ENCODE peak calls at places on chromosomes 13 and 19, in six cellular contexts. M, A, V, U, K and Z are unnamed samples.

GRCh38 chr19:3336680-3337523 is 29.5 kb upstream of the NFIC start:
- DNase-seq in U (no peak), A (no peak), V (no peak), M (peak), K (no peak), Z (peak)

GRCh38 chr13:43528992-43529391 is 257.8 kb downstream of the ENOX1 start:
- DNase-seq in M (no peak), V (no peak), K (no peak), U (peak), A (no peak), Z (peak)

GRCh38 chr13:113758651-113759524 is at the start of gene TMEM255B:
- DNase-seq in U (peak), K (peak), M (peak), A (peak), V (no peak), Z (peak)

GRCh38 chr13:32246468-32246867 is 68.7 kb downstream of the ZAR1L start:
- DNase-seq in A (peak), M (peak), U (peak), K (peak), V (peak), Z (peak)

GRCh38 chr19:54489341-54489740 is 13.3 kb upstream of the LAIR2 start:
- DNase-seq in M (no peak), A (no peak), K (no peak), U (peak), V (no peak), Z (no peak)

GRCh38 chr19:3162418-3163229 is 15.9 kb upstream of the S1PR4 start:
- DNase-seq in K (no peak), U (peak), M (no peak), A (no peak), V (no peak), Z (peak)

GRCh38 chr13:20165417-20166257 is 4.8 kb upstream of the GJA3 start:
- DNase-seq in U (no peak), K (no peak), V (no peak), M (peak), A (no peak), Z (no peak)

GRCh38 chr13:50379584-50379983 is 364.3 kb downstream of the KCNRG start:
- DNase-seq in A (no peak), U (no peak), K (no peak), V (no peak), M (no peak), Z (no peak)

GRCh38 chr13:50126378-50127016 is 111.3 kb downstream of the KCNRG start:
- DNase-seq in K (peak), M (peak), U (no peak), A (peak), V (no peak), Z (peak)

GRCh38 chr13:88014527-88014926 is 343.4 kb downstream of the SLITRK5 start:
- DNase-seq in U (no peak), K (no peak), A (no peak), M (no peak), V (no peak), Z (no peak)

GRCh38 chr13:40585911-40586471 is 80.5 kb downstream of the FOXO1 start:
- DNase-seq in K (no peak), M (no peak), A (no peak), U (peak), V (no peak), Z (no peak)

GRCh38 chr13:110942248-110942981 is 27.5 kb upstream of the ANKRD10 start:
- DNase-seq in M (peak), V (no peak), K (no peak), A (no peak), U (peak), Z (peak)

GRCh38 chr13:67048084-67048792 is 181.9 kb downstream of the PCDH9 start:
- DNase-seq in V (no peak), U (no peak), A (no peak), M (peak), K (no peak), Z (peak)

GRCh38 chr13:56134524-56134923 is 1006.2 kb upstream of the PRR20A start:
- DNase-seq in U (no peak), M (no peak), K (no peak), V (no peak), A (no peak), Z (no peak)

GRCh38 chr13:27372896-27373295 is 51.5 kb upstream of the GTF3A start:
- DNase-seq in U (no peak), M (peak), A (no peak), V (no peak), K (no peak), Z (peak)

GRCh38 chr13:95181586-95181985 is 119.7 kb downstream of the ABCC4 start:
- DNase-seq in M (no peak), U (no peak), K (no peak), V (no peak), A (no peak), Z (peak)

GRCh38 chr19:43532571-43532961 is 422 bp upstream of the ZNF575 start:
- DNase-seq in M (no peak), K (peak), V (no peak), U (no peak), A (no peak), Z (no peak)

GRCh38 chr13:113898391-113898790 is 34.5 kb upstream of the GAS6 start:
- DNase-seq in A (no peak), M (no peak), U (no peak), V (no peak), K (no peak), Z (no peak)

GRCh38 chr13:33022986-33023385 is 6.8 kb downstream of the KL start:
- DNase-seq in A (no peak), M (no peak), U (no peak), V (no peak), K (no peak), Z (no peak)

GRCh38 chr19:38729653-38730469 is 14.4 kb downstream of the CAPN12 start:
- DNase-seq in K (peak), U (peak), V (peak), A (peak), M (peak), Z (peak)

GRCh38 chr19:51777570-51778460 is 16.8 kb downstream of the FPR2 start:
- DNase-seq in U (peak), K (peak), M (peak), V (peak), A (peak), Z (peak)

GRCh38 chr19:57103573-57104277 is 16.1 kb upstream of the USP29 start:
- DNase-seq in V (no peak), A (peak), K (peak), U (peak), M (peak), Z (peak)

GRCh38 chr13:42218576-42218975 is 53.4 kb upstream of the AKAP11 start:
- DNase-seq in A (no peak), V (no peak), K (no peak), U (no peak), M (no peak), Z (no peak)

GRCh38 chr13:78100481-78100880 is 181.8 kb upstream of the EDNRB start:
- DNase-seq in A (no peak), U (no peak), M (no peak), V (no peak), K (no peak), Z (no peak)

GRCh38 chr13:78098249-78098648 is 179.6 kb upstream of the EDNRB start:
- DNase-seq in U (no peak), A (no peak), M (no peak), V (no peak), K (no peak), Z (no peak)

GRCh38 chr13:78102121-78102677 is 183.6 kb upstream of the EDNRB start:
- DNase-seq in A (no peak), K (no peak), V (no peak), U (peak), M (peak), Z (peak)
- H2AFZ ChIP-seq in A (peak), K (no peak), V (no peak), U (no peak), M (peak), Z (no peak)

GRCh38 chr19:48740705-48741030 is 258 bp upstream of the RASIP1 start:
- DNase-seq in M (no peak), K (no peak), V (no peak), U (no peak), A (no peak), Z (no peak)
- H3K27ac ChIP-seq in M (no peak), K (no peak), V (no peak), U (no peak), A (no peak), Z (no peak)

DNA sequence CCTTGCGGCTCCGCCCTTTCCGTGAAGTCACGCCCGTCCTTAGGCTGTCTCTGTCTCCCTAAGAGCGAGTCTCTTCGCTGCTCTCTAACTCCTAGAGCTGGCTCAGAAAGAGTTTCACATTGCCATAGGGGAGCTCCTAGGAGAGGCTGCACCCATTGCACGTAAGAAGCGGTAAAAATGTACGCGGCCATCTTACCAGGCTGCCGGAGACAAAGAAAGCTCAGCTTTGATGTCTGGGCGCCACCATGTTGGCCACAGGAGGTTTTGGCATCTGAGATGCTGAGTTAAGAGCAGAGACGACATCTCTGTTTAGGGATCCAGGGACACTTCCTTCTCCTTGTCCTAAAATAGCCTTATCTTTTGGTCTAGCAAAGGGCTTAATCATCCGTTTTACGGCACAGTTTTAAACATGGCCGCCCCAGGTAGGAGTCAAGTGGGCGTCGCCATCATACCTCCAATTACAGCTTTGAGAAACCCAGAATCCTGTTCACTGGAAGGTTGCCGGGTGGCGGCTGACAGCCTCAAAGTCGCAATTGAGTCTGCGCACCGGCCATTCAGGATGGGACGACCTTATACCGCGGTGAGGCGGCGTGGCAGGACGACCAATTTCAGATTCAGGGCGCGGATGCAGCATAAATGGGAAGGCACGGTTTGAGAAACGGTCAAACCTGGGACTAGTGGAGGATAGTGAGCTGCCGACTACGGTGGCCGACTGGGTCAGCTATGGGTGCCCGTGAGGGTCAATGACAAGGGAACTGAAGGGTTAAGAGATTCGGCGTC is at the start of gene ZNF793:
- DNase-seq in K (peak), A (peak), U (peak), V (peak), M (peak), Z (peak)
- H2BK5ac ChIP-seq in K (peak), A (peak), U (peak), V (peak), M (peak), Z (no peak)

GRCh38 chr19:7099597-7099921 is 30.1 kb downstream of the ZNF557 start:
- DNase-seq in M (no peak), U (no peak), V (peak), A (no peak), K (no peak), Z (no peak)
- H2AFZ ChIP-seq in M (peak), U (peak), V (no peak), A (peak), K (no peak), Z (peak)

DNA sequence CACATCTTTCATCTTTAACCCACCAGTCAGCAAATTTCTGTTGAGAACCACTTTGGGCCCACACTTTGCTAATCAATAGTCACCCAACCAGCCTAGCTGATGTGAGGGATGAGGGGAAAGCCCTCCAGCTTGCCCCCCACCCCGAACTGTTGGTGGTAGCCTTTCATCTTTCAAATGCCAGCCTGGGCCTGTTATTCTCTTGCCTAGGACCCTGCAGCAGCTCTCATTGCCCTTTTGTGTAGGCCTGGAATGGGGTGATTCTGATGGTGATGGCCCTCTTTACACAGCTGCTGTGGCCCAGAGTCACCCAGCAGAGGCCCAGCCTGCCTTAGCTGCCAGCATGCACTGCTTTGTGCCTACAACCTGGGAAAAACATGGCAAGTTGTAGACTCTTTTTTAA is 294.5 kb downstream of the SLC7A1 start:
- DNase-seq in A (no peak), U (no peak), M (no peak), K (peak), V (peak), Z (no peak)
- H3K27ac ChIP-seq in A (no peak), U (no peak), M (no peak), K (no peak), V (no peak), Z (no peak)

GRCh38 chr19:49119411-49120324 is at the start of gene PPFIA3:
- DNase-seq in M (peak), A (peak), K (peak), V (no peak), U (peak), Z (peak)

GRCh38 chr19:49117677-49118564 is 1.0 kb downstream of the C19orf73 start:
- DNase-seq in K (no peak), V (no peak), A (no peak), U (no peak), M (no peak), Z (no peak)

GRCh38 chr19:49120325-49120683 is 960 bp downstream of the PPFIA3 start:
- DNase-seq in V (no peak), U (no peak), A (no peak), M (no peak), K (no peak), Z (no peak)

GRCh38 chr19:49120868-49121267 is 1.5 kb downstream of the PPFIA3 start:
- DNase-seq in M (no peak), A (no peak), K (no peak), U (no peak), V (no peak), Z (no peak)

DNA sequence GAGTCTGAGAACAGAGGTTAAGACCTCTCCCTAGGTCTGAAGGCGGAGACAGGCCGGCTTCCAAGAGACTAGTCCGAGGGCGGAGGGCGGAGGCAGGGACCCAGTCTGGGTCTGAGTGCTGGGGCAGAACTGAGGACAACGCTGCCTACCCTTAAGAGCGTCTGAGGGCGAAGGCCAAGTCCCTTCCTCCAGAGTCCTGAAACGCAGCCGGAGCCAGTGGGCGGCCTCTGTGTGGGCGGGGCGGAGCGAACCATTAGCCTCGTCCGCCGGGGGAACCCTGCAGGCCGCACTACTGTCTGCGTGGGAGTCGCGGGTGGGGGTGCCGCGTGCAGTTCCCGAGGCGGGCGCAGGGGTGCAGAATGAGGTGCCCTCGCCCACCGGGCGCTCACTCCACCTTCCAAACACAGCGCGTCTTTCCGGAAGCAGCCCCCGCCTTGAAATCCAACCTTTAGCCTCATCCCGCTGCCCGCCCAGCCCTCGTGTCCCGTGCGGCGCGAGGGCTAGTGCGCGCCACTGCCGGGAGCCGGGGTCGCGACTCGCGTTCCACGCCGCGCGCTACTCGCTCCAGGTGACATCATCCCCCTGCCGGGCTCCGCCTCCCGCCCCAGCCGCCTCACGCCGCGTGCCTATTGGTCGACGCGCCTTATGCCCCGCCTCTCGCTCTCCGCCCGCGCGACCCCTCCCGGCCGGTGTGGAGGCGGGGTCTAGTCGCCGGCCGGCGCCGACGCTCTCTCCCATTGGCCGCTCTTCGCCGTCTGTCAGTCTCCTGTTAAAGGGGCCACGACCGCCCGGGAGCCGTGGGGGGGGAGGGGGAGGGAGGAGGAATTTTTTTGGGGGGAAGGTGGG is at the start of gene C19orf73:
- DNase-seq in K (peak), A (peak), U (peak), M (peak), V (no peak), Z (peak)
- H2BK5ac ChIP-seq in K (no peak), A (peak), U (peak), M (peak), V (peak), Z (peak)

GRCh38 chr19:47019431-47020041 is at the start of gene NPAS1:
- DNase-seq in A (no peak), V (no peak), U (peak), M (no peak), K (peak), Z (no peak)
- H2AFZ ChIP-seq in A (peak), V (peak), U (peak), M (peak), K (no peak), Z (no peak)

DNA sequence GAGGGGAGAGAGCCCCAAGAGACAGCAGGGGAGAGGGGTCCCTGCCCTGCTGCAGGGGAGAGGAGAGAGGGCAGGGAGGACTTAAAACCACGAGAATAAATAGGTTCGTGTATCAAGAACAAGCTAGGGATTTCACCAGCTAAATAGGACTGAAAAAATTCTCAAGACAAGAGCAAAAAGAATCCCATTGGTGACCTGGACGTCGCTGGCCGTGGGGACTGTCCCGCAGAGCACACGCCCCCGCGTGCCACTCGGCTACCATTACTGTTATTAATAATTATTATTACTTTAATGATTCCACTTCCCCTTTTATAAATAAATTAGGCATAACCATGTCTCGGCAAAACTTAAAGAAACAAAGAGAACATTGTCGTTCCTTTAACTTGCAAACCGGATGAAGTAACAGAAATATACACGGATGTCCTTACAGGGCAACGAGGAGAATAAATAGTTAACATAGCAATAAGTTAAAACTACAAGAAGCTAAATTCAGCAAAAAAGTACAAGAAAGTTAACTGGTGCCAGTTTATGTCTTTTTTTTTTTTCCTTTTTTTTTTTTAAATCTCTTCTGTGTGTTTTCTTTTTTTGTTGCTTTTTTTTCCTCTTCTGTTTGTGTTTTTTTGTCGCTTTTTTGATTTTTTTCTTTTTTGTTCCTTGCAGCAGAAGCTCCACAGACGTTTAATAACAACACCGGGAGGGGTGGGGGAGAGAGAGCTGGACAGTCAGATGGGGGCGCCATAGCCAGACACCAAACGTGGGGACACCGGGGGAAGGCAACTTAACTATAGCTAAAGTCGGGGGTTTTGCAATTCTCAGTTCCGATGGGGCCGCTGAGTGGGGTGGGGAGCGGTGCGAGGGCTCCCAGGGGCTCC is 16.7 kb downstream of the PRKCSH start:
- DNase-seq in V (no peak), M (no peak), K (peak), U (no peak), A (no peak), Z (no peak)
- H3K27ac ChIP-seq in V (no peak), M (no peak), K (no peak), U (no peak), A (peak), Z (no peak)

DNA sequence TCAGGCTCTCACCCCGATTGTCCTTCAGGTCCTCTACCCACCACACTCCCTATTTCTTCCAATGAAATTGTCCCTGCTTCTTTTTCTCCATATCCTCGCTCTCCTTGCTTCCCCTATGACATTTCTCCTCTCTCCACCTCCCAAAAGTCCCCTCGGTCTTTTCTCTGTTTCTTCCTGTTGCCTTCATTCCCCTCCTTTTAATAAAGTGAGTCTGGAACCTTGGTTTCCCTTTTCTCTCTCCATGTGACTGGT is 676 bp upstream of the ZNF574 start:
- DNase-seq in M (no peak), A (no peak), K (no peak), V (no peak), U (no peak), Z (no peak)
- H2BK5ac ChIP-seq in M (peak), A (no peak), K (peak), V (peak), U (peak), Z (no peak)

GRCh38 chr19:35109395-35110112 is 6.1 kb upstream of the FXYD3 start:
- DNase-seq in U (no peak), V (no peak), M (no peak), K (no peak), A (no peak), Z (no peak)

GRCh38 chr19:35108730-35109129 is 6.9 kb upstream of the FXYD3 start:
- DNase-seq in M (no peak), V (no peak), K (no peak), U (no peak), A (no peak), Z (no peak)

GRCh38 chr19:35112995-35113693 is 2.5 kb upstream of the FXYD3 start:
- DNase-seq in U (no peak), V (no peak), M (no peak), A (no peak), K (no peak), Z (no peak)

GRCh38 chr19:35107541-35107939 is 8.1 kb upstream of the FXYD3 start:
- DNase-seq in M (no peak), K (no peak), U (no peak), V (no peak), A (no peak), Z (no peak)

GRCh38 chr19:35110974-35111373 is 4.6 kb upstream of the FXYD3 start:
- DNase-seq in V (no peak), K (no peak), U (no peak), A (no peak), M (no peak), Z (no peak)
- H2AFZ ChIP-seq in V (no peak), K (no peak), U (no peak), A (no peak), M (no peak), Z (no peak)